ENCODE peak calls at places on chromosome 6, in nine cellular contexts. Y, O, L, T, B, H, Z, A and X are unnamed samples. For H3K36me3, the result is how much of the 10 kb centered on the place peaks cover.

GRCh38 chr6:100115702-100116101 is 121.7 kb upstream of the MCHR2 start:
- DNase-seq in A (no peak), L (no peak), Z (no peak), O (no peak), T (no peak), H (no peak), B (no peak), Y (no peak), X (no peak)

GRCh38 chr6:40778186-40778585 is 191.0 kb upstream of the LRFN2 start:
- DNase-seq in T (no peak), Z (no peak), Y (no peak), A (no peak), B (no peak), O (no peak), L (peak), H (no peak), X (no peak)

GRCh38 chr6:41536884-41537347 is 9.3 kb upstream of the FOXP4 start:
- DNase-seq in L (no peak), B (no peak), Y (no peak), H (peak), T (peak), O (peak), Z (peak), A (peak), X (no peak)

GRCh38 chr6:53744321-53744720 is 50.5 kb upstream of the LRRC1 start:
- DNase-seq in B (no peak), T (no peak), Z (no peak), H (no peak), O (no peak), L (no peak), Y (no peak), A (no peak), X (no peak)

GRCh38 chr6:37173573-37174195 is 3.7 kb downstream of the PIM1 start:
- DNase-seq in L (no peak), O (no peak), Y (no peak), H (no peak), A (no peak), T (no peak), B (no peak), Z (no peak), X (no peak)

GRCh38 chr6:41561931-41562632 is 15.9 kb downstream of the FOXP4 start:
- DNase-seq in T (no peak), B (no peak), O (no peak), A (no peak), Z (no peak), L (no peak), Y (no peak), H (no peak), X (no peak)

GRCh38 chr6:6542357-6542756 is 46.2 kb upstream of the LY86 start:
- DNase-seq in A (no peak), H (no peak), O (no peak), T (no peak), Z (no peak), L (no peak), B (no peak), Y (no peak), X (no peak)

GRCh38 chr6:130425532-130425931 is 59.7 kb downstream of the TMEM200A start:
- DNase-seq in L (peak), B (no peak), Z (no peak), T (no peak), A (no peak), O (no peak), H (no peak), Y (no peak), X (no peak)

GRCh38 chr6:133583907-133584306 is 305.0 kb upstream of the TCF21 start:
- DNase-seq in A (no peak), T (no peak), L (no peak), O (no peak), Z (no peak), Y (no peak), B (no peak), H (no peak), X (no peak)

GRCh38 chr6:55886185-55886836 is 10.9 kb upstream of the BMP5 start:
- DNase-seq in T (no peak), Y (no peak), L (peak), Z (no peak), O (no peak), H (no peak), A (no peak), B (no peak), X (no peak)

GRCh38 chr6:123518441-123519190 is 118.1 kb downstream of the TRDN start:
- DNase-seq in L (no peak), Z (no peak), Y (no peak), H (no peak), A (no peak), T (no peak), O (no peak), B (no peak), X (no peak)

GRCh38 chr6:89758830-89759229 is 60.8 kb downstream of the MDN1 start:
- DNase-seq in O (no peak), L (no peak), H (no peak), B (no peak), Y (no peak), Z (no peak), A (no peak), T (no peak), X (no peak)

GRCh38 chr6:142469220-142469619 is 167.4 kb downstream of the ADGRG6 start:
- DNase-seq in A (no peak), O (no peak), T (no peak), L (peak), Y (no peak), Z (no peak), H (no peak), B (no peak), X (no peak)

GRCh38 chr6:146878564-146879343 is 280.0 kb downstream of the ADGB start:
- DNase-seq in Z (no peak), Y (no peak), H (no peak), L (no peak), O (no peak), B (no peak), A (no peak), T (no peak), X (no peak)

GRCh38 chr6:143098054-143098673 is 37.5 kb downstream of the AIG1 start:
- DNase-seq in L (no peak), B (no peak), T (no peak), H (no peak), Y (no peak), Z (no peak), A (no peak), O (no peak), X (no peak)

GRCh38 chr6:132937466-132937906 is 123.1 kb downstream of the RPS12 start:
- DNase-seq in T (no peak), A (peak), O (no peak), H (peak), B (peak), Z (no peak), L (peak), Y (no peak), X (no peak)

GRCh38 chr6:129501401-129502051 is 208.5 kb downstream of the ARHGAP18 start:
- DNase-seq in H (peak), A (peak), B (no peak), L (peak), O (peak), Z (peak), T (peak), Y (no peak), X (no peak)

GRCh38 chr6:3422457-3422816 is 34.4 kb downstream of the SLC22A23 start:
- DNase-seq in B (no peak), T (no peak), O (no peak), Y (no peak), L (no peak), A (no peak), Z (no peak), H (no peak), X (no peak)

GRCh38 chr6:144033816-144034540 is 25.9 kb upstream of the PLAGL1 start:
- DNase-seq in O (no peak), Z (no peak), A (no peak), L (peak), T (no peak), Y (no peak), H (no peak), B (no peak), X (no peak)

GRCh38 chr6:111468329-111469012 is 14.5 kb downstream of the REV3L start:
- DNase-seq in B (no peak), H (no peak), A (no peak), L (peak), Y (no peak), Z (no peak), T (no peak), O (no peak), X (no peak)

GRCh38 chr6:108592371-108593337 is 31.9 kb downstream of the FOXO3 start:
- DNase-seq in A (peak), Z (no peak), L (peak), B (no peak), T (no peak), O (no peak), Y (peak), H (no peak), X (peak)

GRCh38 chr6:159929819-159930218 is 39.0 kb downstream of the MAS1 start:
- DNase-seq in O (no peak), T (no peak), H (peak), A (peak), L (no peak), Z (no peak), Y (no peak), B (no peak), X (peak)

GRCh38 chr6:142047934-142048592 is 84.7 kb upstream of the GJE1 start:
- DNase-seq in T (no peak), B (no peak), A (no peak), H (no peak), O (no peak), L (no peak), Z (no peak), Y (no peak), X (no peak)

GRCh38 chr6:56962451-56962850 is 7.5 kb downstream of the BEND6 start:
- DNase-seq in B (no peak), H (no peak), O (no peak), Z (no peak), L (no peak), A (no peak), T (no peak), Y (no peak), X (no peak)

GRCh38 chr6:136520520-136520919 is 29.7 kb downstream of the MAP7 start:
- DNase-seq in T (no peak), O (no peak), L (no peak), H (no peak), Y (no peak), Z (no peak), B (no peak), A (no peak), X (no peak)

GRCh38 chr6:7561153-7561964 is 19.9 kb downstream of the DSP start:
- DNase-seq in T (no peak), A (peak), Z (no peak), H (peak), L (peak), O (no peak), B (no peak), Y (no peak), X (no peak)

GRCh38 chr6:31180500-31180899 is 10.0 kb upstream of the POU5F1 start:
- DNase-seq in H (no peak), A (no peak), L (no peak), Y (peak), O (peak), B (no peak), T (peak), Z (peak), X (no peak)

GRCh38 chr6:116945809-116946208 is 68.8 kb downstream of the RFX6 start:
- DNase-seq in L (no peak), B (no peak), A (no peak), T (no peak), Z (no peak), O (no peak), Y (no peak), H (no peak), X (no peak)

GRCh38 chr6:57242505-57242904 is 20.4 kb upstream of the RAB23 start:
- DNase-seq in A (no peak), H (no peak), L (peak), Y (no peak), B (no peak), O (no peak), Z (no peak), T (no peak), X (no peak)

GRCh38 chr6:53054532-53054931 is 10.7 kb upstream of the FBXO9 start:
- DNase-seq in H (no peak), B (no peak), T (no peak), L (no peak), A (no peak), Y (no peak), O (no peak), Z (no peak), X (no peak)

GRCh38 chr6:166418691-166419143 is 36.0 kb upstream of the MPC1 start:
- DNase-seq in Z (no peak), T (no peak), B (no peak), L (no peak), O (peak), Y (no peak), H (no peak), A (no peak), X (no peak)

GRCh38 chr6:151806757-151807512 is 547 bp upstream of the ESR1 start:
- DNase-seq in T (no peak), L (no peak), O (no peak), Y (no peak), B (no peak), Z (no peak), H (no peak), A (no peak), X (no peak)

GRCh38 chr6:22821664-22822320 is 252.4 kb downstream of the HDGFL1 start:
- DNase-seq in L (peak), H (no peak), Y (no peak), A (no peak), Z (no peak), O (no peak), B (no peak), T (no peak), X (no peak)

DNA sequence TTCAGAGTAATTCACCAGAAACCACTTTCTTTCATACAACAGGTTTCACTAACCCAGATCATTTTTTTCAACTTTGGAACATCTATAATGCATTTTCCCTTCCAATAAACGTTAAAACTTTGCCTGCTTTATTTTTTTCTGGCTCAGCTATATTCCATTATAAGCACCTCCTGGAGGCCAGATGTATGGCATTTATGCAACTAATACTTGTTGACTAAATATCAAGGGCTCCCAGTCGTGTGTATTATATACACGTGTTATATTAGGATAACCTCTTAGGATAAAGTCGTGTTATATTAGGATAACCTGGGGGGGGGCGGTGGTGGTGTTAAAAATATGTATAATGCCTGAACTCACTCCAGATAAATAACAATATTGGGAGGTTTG is 6.7 kb downstream of the OPN5 start:
- DNase-seq in A (no peak), B (no peak), Z (no peak), Y (no peak), H (no peak), O (no peak), L (no peak), T (no peak), X (no peak)
- H3K4me3 ChIP-seq in A (no peak), B (no peak), Z (no peak), Y (no peak), H (no peak), O (no peak), L (no peak), T (no peak), X (no peak)

DNA sequence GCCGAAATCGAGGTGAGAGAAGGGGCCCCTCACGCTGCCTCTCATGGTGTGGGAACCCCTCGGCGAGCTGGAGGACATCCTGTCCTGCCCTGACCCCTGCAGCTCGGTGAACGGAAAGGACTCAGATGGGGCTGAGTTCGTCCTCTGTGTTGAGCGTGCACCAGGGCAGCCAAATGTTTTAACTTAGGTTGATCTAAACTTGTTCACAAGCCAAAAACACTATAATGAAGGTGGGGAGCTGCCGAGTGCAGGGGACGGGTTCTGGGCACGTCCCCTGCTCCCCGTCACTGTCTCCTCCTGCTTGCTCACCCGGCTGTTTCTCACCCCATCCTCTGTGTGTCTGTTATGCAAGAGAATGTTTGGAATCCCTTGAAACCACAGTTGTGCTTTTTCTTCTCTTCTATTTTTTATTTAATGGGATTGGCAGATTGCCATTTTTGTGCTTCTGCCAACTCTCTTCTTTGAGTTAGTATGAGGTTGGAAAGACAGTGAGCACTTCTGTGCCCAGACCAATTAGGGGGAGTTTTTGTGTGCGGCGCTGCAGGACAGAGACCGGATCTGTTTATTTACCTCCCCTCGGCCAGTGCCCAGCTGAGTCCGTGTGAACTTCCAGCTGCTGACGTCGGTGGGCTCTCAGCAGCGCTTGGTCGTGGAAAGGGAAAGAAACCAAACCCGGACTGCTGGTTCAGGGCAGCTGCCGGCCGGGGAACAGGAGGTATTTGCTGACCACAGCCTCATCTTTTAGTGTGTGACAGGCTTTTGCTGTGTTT is 158.1 kb downstream of the DTNBP1 start:
- DNase-seq in A (peak), O (peak), Y (no peak), T (no peak), L (peak), B (no peak), H (peak), Z (peak), X (no peak)
- H3K36me3 ChIP-seq in A (under half), O (under half), Y (half or more), T (half or more), L (under half), B (under half), H (under half), Z (half or more), X (under half)

GRCh38 chr6:27178001-27178730 is 69.3 kb upstream of the PRSS16 start:
- DNase-seq in T (no peak), O (no peak), H (peak), Y (no peak), A (peak), L (peak), B (peak), Z (peak), X (peak)

GRCh38 chr6:27174958-27175357 is 72.5 kb upstream of the PRSS16 start:
- DNase-seq in O (no peak), Z (no peak), Y (no peak), A (no peak), B (no peak), H (no peak), T (no peak), L (no peak), X (no peak)

GRCh38 chr6:27177454-27178000 is 70.0 kb upstream of the PRSS16 start:
- DNase-seq in A (peak), T (peak), L (peak), Y (peak), O (peak), B (peak), Z (peak), H (peak), X (peak)

GRCh38 chr6:27176096-27176495 is 71.4 kb upstream of the PRSS16 start:
- DNase-seq in A (no peak), H (no peak), O (no peak), B (no peak), L (peak), Z (no peak), T (no peak), Y (no peak), X (peak)

DNA sequence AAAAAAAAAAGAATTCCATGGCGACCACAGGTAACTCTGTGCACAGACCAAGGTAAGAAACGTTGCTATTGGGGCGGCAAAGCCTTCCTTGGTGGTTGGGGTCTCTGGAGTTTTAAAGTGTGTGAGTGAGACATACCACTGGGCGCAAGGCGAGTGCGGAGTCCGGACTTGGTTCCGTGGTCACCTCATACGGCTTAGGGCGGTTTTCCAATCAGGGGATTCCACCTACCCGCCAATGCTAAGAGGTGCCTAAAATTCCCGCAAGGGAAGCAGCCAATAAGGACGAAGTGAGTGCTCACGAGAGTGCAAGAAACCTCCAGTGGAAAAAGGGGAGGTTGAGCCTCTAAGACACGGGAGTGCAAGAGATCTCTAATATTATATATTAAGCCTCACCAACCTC is 68.6 kb upstream of the PRSS16 start:
- DNase-seq in B (no peak), Z (no peak), H (no peak), L (no peak), A (no peak), T (no peak), O (no peak), Y (no peak), X (no peak)
- H3K4me3 ChIP-seq in B (peak), Z (peak), H (no peak), L (peak), A (peak), T (peak), O (peak), Y (no peak), X (peak)

GRCh38 chr6:157406666-157407065 is 25.7 kb downstream of the ZDHHC14 start:
- DNase-seq in Y (no peak), O (no peak), Z (no peak), L (no peak), A (no peak), B (peak), T (no peak), H (no peak), X (no peak)

GRCh38 chr6:157403684-157404051 is 22.7 kb downstream of the ZDHHC14 start:
- DNase-seq in Z (no peak), H (no peak), O (no peak), A (no peak), T (no peak), Y (no peak), L (no peak), B (no peak), X (no peak)

GRCh38 chr6:157405986-157406385 is 25.0 kb downstream of the ZDHHC14 start:
- DNase-seq in O (no peak), T (no peak), B (no peak), A (no peak), H (no peak), Y (no peak), L (peak), Z (no peak), X (no peak)

GRCh38 chr6:157401734-157402338 is 20.8 kb downstream of the ZDHHC14 start:
- DNase-seq in T (no peak), B (no peak), O (no peak), A (no peak), Z (no peak), H (no peak), Y (no peak), L (no peak), X (no peak)

DNA sequence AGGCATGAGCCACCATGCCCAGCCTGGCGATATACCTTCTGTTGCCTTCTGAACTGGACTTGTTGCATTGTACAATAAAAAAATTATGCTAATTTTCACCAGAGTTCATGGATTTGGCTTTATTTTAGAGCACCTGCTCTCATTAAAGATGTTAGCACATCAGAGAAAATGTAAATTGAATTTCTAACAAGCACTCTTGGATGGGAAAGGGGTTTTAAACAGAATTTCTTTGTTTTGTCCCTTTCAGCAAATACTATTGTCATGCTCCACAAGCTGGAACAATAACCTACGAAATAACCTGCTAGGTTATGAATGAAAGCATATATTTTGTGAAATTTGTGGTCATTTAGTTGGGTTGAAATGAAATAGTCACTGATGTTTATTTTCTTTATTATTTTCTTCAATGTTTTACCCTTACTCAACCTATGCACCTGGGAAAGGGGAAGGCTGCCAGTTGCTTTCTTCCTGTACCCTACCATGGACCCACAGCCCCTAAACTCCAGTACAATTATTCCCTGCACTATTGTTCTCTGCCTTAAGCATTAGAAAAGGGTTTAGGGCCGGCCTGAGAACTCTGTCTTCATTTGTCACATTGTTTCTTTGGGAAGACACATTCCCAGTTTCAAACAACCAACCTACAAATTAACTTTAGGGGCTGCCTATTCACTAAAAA is 22.2 kb downstream of the ZDHHC14 start:
- DNase-seq in A (no peak), Z (no peak), H (no peak), Y (no peak), L (no peak), O (no peak), B (peak), T (no peak), X (no peak)
- H3K36me3 ChIP-seq in A (under half), Z (under half), H (under half), Y (under half), L (under half), O (under half), B (under half), T (under half), X (under half)